ENCODE peak calls at places on chromosomes 6 and 20, in four cellular contexts. U, Y, L and B are unnamed samples.

GRCh38 chr6:106973841-106974336 is 640 bp downstream of the CD24 start:
- DNase-seq in U (peak), Y (no peak), L (no peak), B (peak)

GRCh38 chr20:10671850-10672578 is 1.8 kb downstream of the JAG1 start:
- DNase-seq in U (no peak), Y (no peak), L (no peak), B (no peak)

GRCh38 chr6:131250121-131250520 is 114.9 kb downstream of the AKAP7 start:
- DNase-seq in U (no peak), Y (peak), L (peak), B (no peak)

GRCh38 chr6:74597266-74597665 is 608.6 kb downstream of the COL12A1 start:
- DNase-seq in U (no peak), Y (no peak), L (no peak), B (no peak)

GRCh38 chr20:48259456-48259855 is 474.2 kb upstream of the SULF2 start:
- DNase-seq in U (no peak), Y (no peak), L (no peak), B (no peak)

GRCh38 chr6:8064638-8065518 is 689 bp upstream of the BLOC1S5 start:
- DNase-seq in U (no peak), Y (no peak), L (no peak), B (no peak)

GRCh38 chr6:33117826-33118277 is 42.1 kb downstream of the HLA-DPB1 start:
- DNase-seq in U (no peak), Y (no peak), L (no peak), B (no peak)

GRCh38 chr6:84052204-84052882 is 18.8 kb downstream of the MRAP2 start:
- DNase-seq in U (peak), Y (peak), L (no peak), B (peak)

GRCh38 chr6:5422321-5422915 is 161.1 kb downstream of the FARS2 start:
- DNase-seq in U (no peak), Y (no peak), L (no peak), B (peak)

GRCh38 chr6:52876056-52876787 is 33.3 kb downstream of the GSTA3 start:
- DNase-seq in U (no peak), Y (no peak), L (no peak), B (no peak)

GRCh38 chr6:88166493-88166900 is 350 bp upstream of the CNR1 start:
- DNase-seq in U (peak), Y (no peak), L (no peak), B (no peak)

GRCh38 chr20:10670521-10671220 is 3.1 kb downstream of the JAG1 start:
- DNase-seq in U (no peak), Y (no peak), L (no peak), B (no peak)

GRCh38 chr20:23396961-23397620 is 24.2 kb downstream of the NAPB start:
- DNase-seq in U (no peak), Y (no peak), L (no peak), B (no peak)

GRCh38 chr6:41706876-41707564 is 28.4 kb downstream of the TFEB start:
- DNase-seq in U (no peak), Y (peak), L (peak), B (no peak)

GRCh38 chr20:23622839-23623343 is 14.9 kb downstream of the CST3 start:
- DNase-seq in U (no peak), Y (peak), L (no peak), B (no peak)

GRCh38 chr6:130434174-130434873 is 68.5 kb downstream of the TMEM200A start:
- DNase-seq in U (no peak), Y (no peak), L (no peak), B (no peak)

GRCh38 chr20:46348231-46348803 is 40.0 kb upstream of the CDH22 start:
- DNase-seq in U (no peak), Y (no peak), L (no peak), B (no peak)

GRCh38 chr6:27136077-27136644 is 111.3 kb upstream of the PRSS16 start:
- DNase-seq in U (no peak), Y (no peak), L (no peak), B (no peak)

GRCh38 chr20:57211949-57212889 is 54.2 kb downstream of the BMP7 start:
- DNase-seq in U (no peak), Y (peak), L (peak), B (no peak)

GRCh38 chr6:63844287-63844686 is 208.7 kb downstream of the PHF3 start:
- DNase-seq in U (no peak), Y (no peak), L (no peak), B (no peak)

GRCh38 chr6:18371576-18371975 is 15.6 kb upstream of the RNF144B start:
- DNase-seq in U (no peak), Y (no peak), L (no peak), B (no peak)

GRCh38 chr20:24949756-24950127 is 673 bp downstream of the CST7 start:
- DNase-seq in U (no peak), Y (no peak), L (no peak), B (no peak)

GRCh38 chr6:25456656-25457055 is 177.5 kb downstream of the CARMIL1 start:
- DNase-seq in U (no peak), Y (no peak), L (no peak), B (no peak)

GRCh38 chr6:119137194-119138072 is 59.0 kb upstream of the FAM184A start:
- DNase-seq in U (no peak), Y (peak), L (no peak), B (no peak)

GRCh38 chr6:157708239-157708638 is 114.8 kb upstream of the SNX9 start:
- DNase-seq in U (no peak), Y (no peak), L (no peak), B (no peak)

GRCh38 chr6:27688014-27688586 is 215.2 kb upstream of the ZNF184 start:
- DNase-seq in U (peak), Y (peak), L (peak), B (peak)

GRCh38 chr6:35025241-35026188 is 115.6 kb downstream of the TCP11 start:
- DNase-seq in U (no peak), Y (no peak), L (no peak), B (no peak)

GRCh38 chr20:41697861-41698559 is 79.8 kb upstream of the CHD6 start:
- DNase-seq in U (peak), Y (no peak), L (no peak), B (peak)

GRCh38 chr6:153947817-153948447 is 91.1 kb upstream of the OPRM1 start:
- DNase-seq in U (peak), Y (no peak), L (no peak), B (no peak)